ENCODE peak calls at places on chromosomes 11 and 22, in four cellular contexts. One of them, this sample, is unnamed.

GRCh38 chr11:16795146-16795545 is 56.7 kb downstream of the C11orf58 start:
- DNase-seq in astrocyte: no peak
- DNase-seq in stomach: no peak
- DNase-seq in A549: no peak
- DNase-seq in this sample: no peak

GRCh38 chr11:6681949-6682348 is 1.2 kb downstream of the MRPL17 start:
- DNase-seq in stomach: no peak
- DNase-seq in astrocyte: peak; percentile 20
- DNase-seq in A549: no peak
- DNase-seq in this sample: no peak

GRCh38 chr11:62958547-62959071 is 26.2 kb downstream of the SLC22A6 start:
- DNase-seq in astrocyte: no peak
- DNase-seq in A549: no peak
- DNase-seq in stomach: no peak
- DNase-seq in this sample: peak; percentile 42

GRCh38 chr22:25167082-25167481 is 32.6 kb upstream of the CRYBB3 start:
- DNase-seq in astrocyte: no peak
- DNase-seq in stomach: no peak
- DNase-seq in A549: no peak
- DNase-seq in this sample: no peak

GRCh38 chr22:41092847-41093371 is 517 bp downstream of the EP300 start:
- DNase-seq in astrocyte: peak; percentile 6
- DNase-seq in A549: peak; percentile 22
- DNase-seq in stomach: peak; percentile 41
- DNase-seq in this sample: peak; percentile 29

GRCh38 chr11:125069796-125070195 is 6.7 kb downstream of the SLC37A2 start:
- DNase-seq in A549: no peak
- DNase-seq in astrocyte: no peak
- DNase-seq in stomach: no peak
- DNase-seq in this sample: no peak

GRCh38 chr11:1119282-1120146 is 38.2 kb upstream of the MUC5AC start:
- DNase-seq in stomach: peak; percentile 37
- DNase-seq in A549: no peak
- DNase-seq in astrocyte: no peak
- DNase-seq in this sample: no peak

GRCh38 chr22:46596819-46597218 is 23.4 kb upstream of the GRAMD4 start:
- DNase-seq in A549: no peak
- DNase-seq in stomach: peak; percentile 97
- DNase-seq in astrocyte: no peak
- DNase-seq in this sample: no peak

GRCh38 chr11:33545941-33546340 is 154.7 kb downstream of the C11orf91 start:
- DNase-seq in stomach: no peak
- DNase-seq in A549: no peak
- DNase-seq in astrocyte: peak; percentile 25
- DNase-seq in this sample: no peak

GRCh38 chr11:130644187-130644586 is 195.7 kb downstream of the ADAMTS15 start:
- DNase-seq in stomach: peak; percentile 60
- DNase-seq in A549: no peak
- DNase-seq in astrocyte: no peak
- DNase-seq in this sample: no peak

GRCh38 chr11:114397349-114397982 is 2.8 kb downstream of the C11orf71 start:
- DNase-seq in astrocyte: no peak
- DNase-seq in A549: no peak
- DNase-seq in stomach: no peak
- DNase-seq in this sample: no peak

GRCh38 chr11:127106142-127106541 is 105.6 kb upstream of the KIRREL3 start:
- DNase-seq in A549: no peak
- DNase-seq in astrocyte: no peak
- DNase-seq in stomach: no peak
- DNase-seq in this sample: no peak

GRCh38 chr11:58905141-58905715 is 34.1 kb upstream of the GLYATL1 start:
- DNase-seq in A549: no peak
- DNase-seq in stomach: no peak
- DNase-seq in astrocyte: peak; percentile 55
- DNase-seq in this sample: peak; percentile 31

GRCh38 chr11:64620286-64620962 is 29.4 kb downstream of the SLC22A12 start:
- DNase-seq in stomach: no peak
- DNase-seq in A549: no peak
- DNase-seq in astrocyte: no peak
- DNase-seq in this sample: no peak

GRCh38 chr11:76716268-76716667 is 45.7 kb upstream of the LRRC32 start:
- DNase-seq in A549: no peak
- DNase-seq in stomach: no peak
- DNase-seq in astrocyte: no peak
- DNase-seq in this sample: no peak

GRCh38 chr11:130725417-130726233 is 190.7 kb downstream of the SNX19 start:
- DNase-seq in stomach: no peak
- DNase-seq in astrocyte: peak; percentile 60
- DNase-seq in A549: no peak
- DNase-seq in this sample: no peak

GRCh38 chr11:43853766-43854165 is 26.9 kb upstream of the ALKBH3 start:
- DNase-seq in A549: no peak
- DNase-seq in stomach: no peak
- DNase-seq in astrocyte: no peak
- DNase-seq in this sample: no peak

GRCh38 chr11:17760102-17761029 is 25.8 kb downstream of the KCNC1 start:
- DNase-seq in A549: peak; percentile 57
- DNase-seq in astrocyte: peak; percentile 12
- DNase-seq in stomach: peak; percentile 61
- DNase-seq in this sample: peak; percentile 43

GRCh38 chr11:120598517-120599209 is 87.1 kb downstream of the GRIK4 start:
- DNase-seq in A549: no peak
- DNase-seq in astrocyte: no peak
- DNase-seq in stomach: no peak
- DNase-seq in this sample: no peak

GRCh38 chr11:120272303-120272702 is 32.4 kb downstream of the POU2F3 start:
- DNase-seq in A549: no peak
- DNase-seq in astrocyte: peak; percentile 37
- DNase-seq in stomach: no peak
- DNase-seq in this sample: no peak

GRCh38 chr11:118175031-118175531 is 1.4 kb downstream of the SCN2B start:
- DNase-seq in A549: no peak
- DNase-seq in stomach: no peak
- DNase-seq in astrocyte: peak; percentile 56
- DNase-seq in this sample: no peak

GRCh38 chr22:31526275-31526674 is 29.9 kb downstream of the SFI1 start:
- DNase-seq in stomach: no peak
- DNase-seq in astrocyte: no peak
- DNase-seq in A549: no peak
- DNase-seq in this sample: no peak

GRCh38 chr11:83862033-83862432 is 575.9 kb upstream of the CCDC90B start:
- DNase-seq in astrocyte: no peak
- DNase-seq in stomach: no peak
- DNase-seq in A549: no peak
- DNase-seq in this sample: no peak

GRCh38 chr11:119479685-119480275 is 56.8 kb upstream of the THY1 start:
- DNase-seq in astrocyte: peak; percentile 32
- DNase-seq in A549: peak; percentile 72
- DNase-seq in stomach: no peak
- DNase-seq in this sample: no peak

GRCh38 chr11:73423506-73423905 is 47.3 kb downstream of the RELT start:
- DNase-seq in stomach: no peak
- DNase-seq in A549: no peak
- DNase-seq in astrocyte: peak; percentile 27
- DNase-seq in this sample: no peak

GRCh38 chr11:103035656-103036434 is 56.1 kb downstream of the DCUN1D5 start:
- DNase-seq in astrocyte: peak; percentile 77
- DNase-seq in stomach: no peak
- DNase-seq in A549: peak; percentile 11
- DNase-seq in this sample: no peak

DNA sequence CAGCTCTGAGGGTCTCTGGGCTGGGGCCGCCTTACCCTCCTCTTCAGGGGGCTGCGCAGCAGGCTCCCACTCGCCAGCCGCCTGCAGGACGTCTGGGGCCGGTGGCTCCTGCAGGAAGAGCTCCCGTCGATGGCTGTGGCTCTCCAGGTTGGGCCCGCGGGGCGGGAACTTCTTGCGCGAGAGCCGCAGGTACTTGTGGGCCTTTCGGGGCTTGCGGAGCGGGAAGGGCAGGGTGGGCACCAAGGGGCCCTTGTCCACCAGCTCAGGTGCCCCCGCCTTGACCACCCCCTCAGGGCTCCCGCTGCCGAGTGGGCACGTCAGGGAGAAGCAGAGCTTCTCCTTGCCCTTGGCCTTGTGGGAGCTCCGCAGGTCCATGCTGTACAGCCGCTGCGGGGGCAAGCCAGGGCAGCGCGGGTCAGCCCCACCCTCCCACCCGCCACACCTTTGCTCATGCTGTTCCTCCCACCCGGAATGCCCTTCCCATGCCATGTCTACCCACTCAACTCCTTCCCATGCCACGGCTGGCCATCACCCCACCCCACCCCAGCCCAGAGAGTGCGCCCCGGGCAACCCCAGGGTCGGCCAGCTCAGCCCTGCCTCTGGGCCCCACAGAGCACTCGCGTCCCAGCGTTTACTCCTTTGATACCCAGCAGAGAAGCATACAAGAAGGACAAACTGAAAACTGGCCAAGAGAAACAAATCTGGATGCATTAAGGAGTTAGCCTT is 18.0 kb downstream of the CBX7 start:
- DNase-seq in astrocyte: no peak
- DNase-seq in stomach: no peak
- DNase-seq in A549: no peak
- DNase-seq in this sample: no peak
- H3K27ac ChIP-seq in astrocyte: no peak overlapping the region
- H3K27ac ChIP-seq in stomach: no peak overlapping the region
- H3K27ac ChIP-seq in A549: no peak overlapping the region
- H3K27ac ChIP-seq in this sample: no peak overlapping the region

GRCh38 chr22:34567367-34567766 is 498.6 kb upstream of the ISX start:
- DNase-seq in stomach: no peak
- DNase-seq in astrocyte: no peak
- DNase-seq in A549: no peak
- DNase-seq in this sample: no peak

GRCh38 chr22:34570408-34570807 is 495.6 kb upstream of the ISX start:
- DNase-seq in stomach: no peak
- DNase-seq in A549: no peak
- DNase-seq in astrocyte: no peak
- DNase-seq in this sample: no peak
- H3K4me3 ChIP-seq in stomach: no peak overlapping the region
- H3K4me3 ChIP-seq in A549: no peak overlapping the region
- H3K4me3 ChIP-seq in astrocyte: no peak overlapping the region
- H3K4me3 ChIP-seq in this sample: no peak overlapping the region

DNA sequence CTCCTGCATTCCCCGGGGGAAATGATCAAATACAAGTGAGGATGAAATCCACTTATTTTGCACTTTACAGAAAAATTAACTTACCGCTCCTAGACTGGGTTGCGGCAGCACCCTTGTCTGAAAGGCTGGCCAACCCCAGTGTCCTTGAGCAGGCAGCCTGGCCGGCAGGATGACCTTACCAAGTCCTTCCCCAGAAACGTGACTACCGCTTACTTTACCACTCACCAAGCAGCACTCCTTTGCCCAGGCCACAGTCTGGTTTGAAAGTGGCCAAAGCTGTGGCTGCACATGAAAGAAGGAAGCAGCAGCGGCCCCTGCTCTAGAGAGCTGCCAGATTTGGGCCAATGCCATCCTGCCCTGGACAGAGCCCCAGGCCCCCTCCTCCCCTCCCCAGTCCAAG is 20.3 kb downstream of the MYH9 start:
- DNase-seq in stomach: no peak
- DNase-seq in astrocyte: no peak
- DNase-seq in A549: no peak
- DNase-seq in this sample: no peak
- H3K27ac ChIP-seq in stomach: peak overlapping the region; percentile 92
- H3K27ac ChIP-seq in astrocyte: peak overlapping the region; percentile 90
- H3K27ac ChIP-seq in A549: peak overlapping the region; percentile 83
- H3K27ac ChIP-seq in this sample: peak overlapping the region; percentile 74

DNA sequence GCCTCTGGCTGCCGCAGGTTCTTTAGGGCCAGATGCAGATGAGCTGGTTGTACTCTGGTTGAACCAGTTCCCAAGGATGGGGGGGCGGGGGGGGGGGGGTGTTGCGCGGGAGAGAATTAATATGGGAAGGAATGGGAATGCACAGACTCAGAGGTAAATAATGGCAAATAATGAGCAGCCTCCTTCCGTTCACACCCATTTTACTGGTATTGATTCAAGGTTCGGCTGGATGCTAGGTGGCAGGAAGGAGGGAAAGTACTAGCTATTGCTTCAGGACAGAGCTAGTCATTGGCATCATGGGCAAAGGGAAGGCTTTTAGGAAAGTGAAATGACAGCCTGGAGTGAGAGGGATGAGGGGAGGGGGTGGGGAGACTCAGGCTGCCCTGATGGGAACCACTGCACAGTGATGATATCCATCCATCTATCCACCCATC is at the start of gene VSTM5:
- DNase-seq in astrocyte: no peak
- DNase-seq in stomach: no peak
- DNase-seq in A549: no peak
- DNase-seq in this sample: no peak
- H3K4me3 ChIP-seq in astrocyte: peak within 1 kb of the TSS; percentile 40
- H3K4me3 ChIP-seq in stomach: peak within 1 kb of the TSS; percentile 53
- H3K4me3 ChIP-seq in A549: peak within 1 kb of the TSS; percentile 49
- H3K4me3 ChIP-seq in this sample: peak within 1 kb of the TSS; percentile 54

GRCh38 chr22:28956506-28956905 is 73.1 kb downstream of the ZNRF3 start:
- DNase-seq in astrocyte: no peak
- DNase-seq in A549: no peak
- DNase-seq in stomach: no peak
- DNase-seq in this sample: no peak
- H3K27ac ChIP-seq in astrocyte: no peak overlapping the region
- H3K27ac ChIP-seq in A549: no peak overlapping the region
- H3K27ac ChIP-seq in stomach: no peak overlapping the region
- H3K27ac ChIP-seq in this sample: no peak overlapping the region

DNA sequence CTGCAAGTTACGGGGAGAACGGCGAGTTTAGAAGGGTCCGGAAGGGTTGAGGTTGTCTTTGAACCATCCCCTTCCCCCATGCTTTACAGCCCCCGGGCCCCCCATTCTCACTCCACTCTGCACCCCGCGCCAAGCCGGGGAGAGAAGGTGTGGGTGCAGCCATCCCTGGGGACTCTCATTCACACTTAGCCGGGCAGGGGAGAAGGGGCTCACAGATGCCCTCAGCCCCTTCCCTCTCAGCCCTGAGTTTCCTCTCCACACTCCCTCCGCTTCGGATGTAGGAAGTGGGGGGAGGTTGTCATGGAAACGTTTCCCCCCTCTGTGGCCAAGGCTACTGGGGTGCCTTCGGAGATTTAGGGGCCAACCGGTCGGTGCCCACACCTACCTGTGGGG is 333 bp downstream of the CADM1 start:
- DNase-seq in A549: peak; percentile 28
- DNase-seq in astrocyte: no peak
- DNase-seq in stomach: no peak
- DNase-seq in this sample: peak; percentile 29
- H3K4me3 ChIP-seq in A549: peak overlapping the region; percentile 92
- H3K4me3 ChIP-seq in astrocyte: peak overlapping the region; percentile 91
- H3K4me3 ChIP-seq in stomach: peak overlapping the region; percentile 68
- H3K4me3 ChIP-seq in this sample: peak overlapping the region; percentile 61

GRCh38 chr11:71194702-71195101 is 57.7 kb downstream of the SHANK2 start:
- DNase-seq in astrocyte: no peak
- DNase-seq in stomach: no peak
- DNase-seq in A549: no peak
- DNase-seq in this sample: no peak
- H3K27ac ChIP-seq in astrocyte: no peak overlapping the region
- H3K27ac ChIP-seq in stomach: no peak overlapping the region
- H3K27ac ChIP-seq in A549: no peak overlapping the region
- H3K27ac ChIP-seq in this sample: no peak overlapping the region